ENCODE peak calls at places on chromosomes 3 and 15, in five cellular contexts. J, G, X, K and W are unnamed samples.

GRCh38 chr3:13006216-13006990 is 66.8 kb downstream of the IQSEC1 start:
- DNase-seq in G (no peak), J (no peak), K (no peak), X (no peak), W (no peak)

GRCh38 chr3:101602731-101603130 is 28.8 kb downstream of the PCNP start:
- DNase-seq in J (no peak), K (no peak), X (no peak), G (no peak), W (no peak)

GRCh38 chr3:153601422-153601853 is 439.4 kb downstream of the RAP2B start:
- DNase-seq in X (no peak), J (no peak), K (peak; percentile 6), G (no peak), W (no peak)

GRCh38 chr3:31361391-31362273 is 171.1 kb upstream of the STT3B start:
- DNase-seq in X (no peak), G (no peak), J (no peak), K (peak; percentile 23), W (no peak)

GRCh38 chr3:185460283-185460682 is 38.6 kb downstream of the TMEM41A start:
- DNase-seq in K (no peak), J (no peak), X (no peak), G (no peak), W (no peak)

GRCh38 chr15:42077680-42078079 is 16.7 kb downstream of the PLA2G4D start:
- DNase-seq in X (no peak), G (no peak), J (no peak), K (no peak), W (no peak)

GRCh38 chr3:126858887-126859286 is 124.0 kb upstream of the PLXNA1 start:
- DNase-seq in K (no peak), J (peak; percentile 99), G (no peak), X (no peak), W (no peak)

GRCh38 chr3:119481079-119481478 is 12.3 kb downstream of the POGLUT1 start:
- DNase-seq in X (no peak), G (no peak), J (no peak), K (no peak), W (no peak)

GRCh38 chr3:35817212-35817611 is 177.9 kb downstream of the ARPP21 start:
- DNase-seq in X (no peak), G (no peak), K (no peak), J (no peak), W (no peak)

GRCh38 chr15:31437686-31438085 is 111.1 kb downstream of the KLF13 start:
- DNase-seq in K (no peak), G (no peak), J (no peak), X (no peak), W (no peak)

GRCh38 chr15:85063088-85063487 is 81.4 kb downstream of the PDE8A start:
- DNase-seq in J (no peak), G (no peak), X (no peak), K (no peak), W (no peak)

GRCh38 chr3:194276768-194277546 is 74.2 kb downstream of the CPN2 start:
- DNase-seq in K (peak; percentile 35), G (peak; percentile 36), J (no peak), X (no peak), W (no peak)

GRCh38 chr15:65525622-65526021 is 4.6 kb upstream of the HACD3 start:
- DNase-seq in G (peak; percentile 60), K (no peak), X (no peak), J (no peak), W (no peak)

GRCh38 chr3:178063475-178063874 is 472.8 kb upstream of the KCNMB2 start:
- DNase-seq in G (no peak), K (no peak), X (no peak), J (no peak), W (no peak)

GRCh38 chr3:129343643-129344360 is 65.1 kb downstream of the HMCES start:
- DNase-seq in K (peak; percentile 60), G (no peak), X (no peak), J (no peak), W (no peak)

GRCh38 chr3:142595581-142595950 is 627 bp upstream of the PLS1 start:
- DNase-seq in K (no peak), X (no peak), G (no peak), J (no peak), W (no peak)

GRCh38 chr3:38039101-38039898 is at the start of gene DLEC1:
- DNase-seq in K (peak; percentile 67), J (no peak), G (no peak), X (peak; percentile 7), W (no peak)

GRCh38 chr15:93865610-93866009 is 365.8 kb upstream of the MCTP2 start:
- DNase-seq in X (peak; percentile 78), K (no peak), J (no peak), G (peak; percentile 65), W (no peak)

GRCh38 chr3:164465172-164465571 is 613.1 kb downstream of the SI start:
- DNase-seq in J (no peak), G (no peak), K (no peak), X (no peak), W (no peak)

GRCh38 chr3:57757642-57758297 is 1.7 kb downstream of the SLMAP start:
- DNase-seq in J (no peak), X (no peak), K (peak; percentile 16), G (peak; percentile 4), W (peak; percentile 15)

GRCh38 chr3:45776611-45777010 is 19.7 kb downstream of the SLC6A20 start:
- DNase-seq in J (peak; percentile 63), G (peak; percentile 73), K (no peak), X (no peak), W (no peak)

GRCh38 chr15:56963126-56963525 is 44.7 kb downstream of the TCF12 start:
- DNase-seq in G (no peak), X (no peak), J (no peak), K (no peak), W (no peak)

GRCh38 chr3:53705024-53705750 is 141.0 kb downstream of the CHDH start:
- DNase-seq in J (no peak), K (no peak), G (no peak), X (no peak), W (no peak)

GRCh38 chr3:127524300-127524896 is 66.1 kb downstream of the TPRA1 start:
- DNase-seq in G (peak; percentile 99), J (no peak), K (no peak), X (peak; percentile 52), W (no peak)

GRCh38 chr3:183537295-183537730 is 18.2 kb downstream of the KLHL6 start:
- DNase-seq in K (no peak), G (no peak), J (no peak), X (no peak), W (no peak)

GRCh38 chr3:18725668-18726407 is 300.7 kb upstream of the SATB1 start:
- DNase-seq in X (no peak), J (no peak), G (no peak), K (no peak), W (no peak)

GRCh38 chr3:45881031-45882022 is 5.0 kb upstream of the CCR9 start:
- DNase-seq in K (no peak), J (no peak), G (no peak), X (no peak), W (no peak)

GRCh38 chr15:53031469-53031868 is 241.3 kb upstream of the ONECUT1 start:
- DNase-seq in G (no peak), J (no peak), K (no peak), X (no peak), W (no peak)

GRCh38 chr3:3127432-3128010 is 781 bp downstream of the TRNT1 start:
- DNase-seq in J (no peak), G (no peak), X (no peak), K (no peak), W (no peak)

GRCh38 chr3:155619118-155619915 is 125.6 kb downstream of the PLCH1 start:
- DNase-seq in G (no peak), X (no peak), J (no peak), K (no peak), W (no peak)